ENCODE peak calls at places on chromosome 12, in nine cellular contexts. One of them, this sample, is unnamed.

GRCh38 chr12:26749781-26750180 is 83.2 kb downstream of the ITPR2 start:
- DNase-seq in endothelial cell: no peak
- DNase-seq in Calu3: no peak
- DNase-seq in pancreas: no peak
- DNase-seq in IMR-90: no peak
- DNase-seq in omental fat pad: no peak
- DNase-seq in WTC11: no peak
- DNase-seq in progenitor cell of endocrine pancreas: no peak
- DNase-seq in mesothelial cell of epicardium: no peak
- DNase-seq in this sample: no peak

GRCh38 chr12:65537978-65538377 is 259.5 kb downstream of the MSRB3 start:
- DNase-seq in pancreas: no peak
- DNase-seq in omental fat pad: no peak
- DNase-seq in mesothelial cell of epicardium: no peak
- DNase-seq in IMR-90: no peak
- DNase-seq in Calu3: no peak
- DNase-seq in WTC11: no peak
- DNase-seq in progenitor cell of endocrine pancreas: no peak
- DNase-seq in endothelial cell: no peak
- DNase-seq in this sample: no peak

GRCh38 chr12:31220061-31220460 is 105.9 kb downstream of the SINHCAF start:
- DNase-seq in progenitor cell of endocrine pancreas: no peak
- DNase-seq in endothelial cell: no peak
- DNase-seq in Calu3: no peak
- DNase-seq in IMR-90: no peak
- DNase-seq in pancreas: no peak
- DNase-seq in mesothelial cell of epicardium: no peak
- DNase-seq in omental fat pad: no peak
- DNase-seq in WTC11: no peak
- DNase-seq in this sample: no peak

GRCh38 chr12:47803196-47803875 is 16.4 kb downstream of the HDAC7 start:
- DNase-seq in Calu3: no peak
- DNase-seq in pancreas: no peak
- DNase-seq in progenitor cell of endocrine pancreas: no peak
- DNase-seq in omental fat pad: no peak
- DNase-seq in mesothelial cell of epicardium: no peak
- DNase-seq in IMR-90: no peak
- DNase-seq in endothelial cell: no peak
- DNase-seq in WTC11: no peak
- DNase-seq in this sample: no peak

GRCh38 chr12:49260831-49261363 is 4.0 kb upstream of the TUBA1C start:
- DNase-seq in omental fat pad: no peak
- DNase-seq in WTC11: no peak
- DNase-seq in endothelial cell: no peak
- DNase-seq in mesothelial cell of epicardium: no peak
- DNase-seq in pancreas: no peak
- DNase-seq in IMR-90: no peak
- DNase-seq in Calu3: no peak
- DNase-seq in progenitor cell of endocrine pancreas: no peak
- DNase-seq in this sample: no peak

GRCh38 chr12:24770334-24770733 is 178.6 kb downstream of the BCAT1 start:
- DNase-seq in WTC11: no peak
- DNase-seq in progenitor cell of endocrine pancreas: no peak
- DNase-seq in pancreas: no peak
- DNase-seq in Calu3: no peak
- DNase-seq in mesothelial cell of epicardium: no peak
- DNase-seq in endothelial cell: no peak
- DNase-seq in omental fat pad: no peak
- DNase-seq in IMR-90: peak
- DNase-seq in this sample: no peak

GRCh38 chr12:100611031-100611430 is 37.5 kb downstream of the GAS2L3 start:
- DNase-seq in WTC11: no peak
- DNase-seq in Calu3: no peak
- DNase-seq in progenitor cell of endocrine pancreas: no peak
- DNase-seq in endothelial cell: no peak
- DNase-seq in mesothelial cell of epicardium: no peak
- DNase-seq in IMR-90: peak
- DNase-seq in pancreas: no peak
- DNase-seq in omental fat pad: no peak
- DNase-seq in this sample: no peak

GRCh38 chr12:1588574-1588944 is 5.8 kb downstream of the FBXL14 start:
- DNase-seq in pancreas: no peak
- DNase-seq in IMR-90: no peak
- DNase-seq in WTC11: no peak
- DNase-seq in omental fat pad: no peak
- DNase-seq in Calu3: no peak
- DNase-seq in endothelial cell: no peak
- DNase-seq in mesothelial cell of epicardium: no peak
- DNase-seq in progenitor cell of endocrine pancreas: no peak
- DNase-seq in this sample: no peak

GRCh38 chr12:62767506-62767905 is 167.4 kb downstream of the PPM1H start:
- DNase-seq in Calu3: no peak
- DNase-seq in IMR-90: peak
- DNase-seq in pancreas: no peak
- DNase-seq in progenitor cell of endocrine pancreas: no peak
- DNase-seq in WTC11: no peak
- DNase-seq in omental fat pad: no peak
- DNase-seq in endothelial cell: no peak
- DNase-seq in mesothelial cell of epicardium: no peak
- DNase-seq in this sample: no peak

GRCh38 chr12:122838841-122839240 is 3.6 kb downstream of the HIP1R start:
- DNase-seq in progenitor cell of endocrine pancreas: no peak
- DNase-seq in omental fat pad: no peak
- DNase-seq in IMR-90: no peak
- DNase-seq in pancreas: no peak
- DNase-seq in mesothelial cell of epicardium: no peak
- DNase-seq in WTC11: no peak
- DNase-seq in endothelial cell: no peak
- DNase-seq in Calu3: no peak
- DNase-seq in this sample: no peak

GRCh38 chr12:32069071-32069470 is 37.6 kb upstream of the BICD1 start:
- DNase-seq in pancreas: no peak
- DNase-seq in WTC11: no peak
- DNase-seq in mesothelial cell of epicardium: no peak
- DNase-seq in omental fat pad: no peak
- DNase-seq in progenitor cell of endocrine pancreas: no peak
- DNase-seq in Calu3: no peak
- DNase-seq in IMR-90: no peak
- DNase-seq in endothelial cell: no peak
- DNase-seq in this sample: no peak

GRCh38 chr12:131761638-131762037 is 50.7 kb downstream of the SFSWAP start:
- DNase-seq in omental fat pad: no peak
- DNase-seq in IMR-90: no peak
- DNase-seq in pancreas: no peak
- DNase-seq in mesothelial cell of epicardium: no peak
- DNase-seq in WTC11: no peak
- DNase-seq in progenitor cell of endocrine pancreas: no peak
- DNase-seq in Calu3: no peak
- DNase-seq in endothelial cell: no peak
- DNase-seq in this sample: no peak

GRCh38 chr12:96402061-96402460 is 1.8 kb upstream of the CDK17 start:
- DNase-seq in endothelial cell: no peak
- DNase-seq in WTC11: peak
- DNase-seq in IMR-90: no peak
- DNase-seq in omental fat pad: no peak
- DNase-seq in Calu3: no peak
- DNase-seq in mesothelial cell of epicardium: no peak
- DNase-seq in pancreas: no peak
- DNase-seq in progenitor cell of endocrine pancreas: no peak
- DNase-seq in this sample: no peak

GRCh38 chr12:96399081-96399918 is 939 bp downstream of the CDK17 start:
- DNase-seq in progenitor cell of endocrine pancreas: peak
- DNase-seq in mesothelial cell of epicardium: peak
- DNase-seq in omental fat pad: peak
- DNase-seq in Calu3: peak
- DNase-seq in WTC11: peak
- DNase-seq in pancreas: peak
- DNase-seq in endothelial cell: peak
- DNase-seq in IMR-90: peak
- DNase-seq in this sample: peak

GRCh38 chr12:96400631-96401060 is 407 bp upstream of the CDK17 start:
- DNase-seq in omental fat pad: no peak
- DNase-seq in Calu3: no peak
- DNase-seq in WTC11: no peak
- DNase-seq in mesothelial cell of epicardium: no peak
- DNase-seq in pancreas: no peak
- DNase-seq in IMR-90: peak
- DNase-seq in progenitor cell of endocrine pancreas: no peak
- DNase-seq in endothelial cell: no peak
- DNase-seq in this sample: no peak

GRCh38 chr12:96399919-96400630 is at the start of gene CDK17:
- DNase-seq in progenitor cell of endocrine pancreas: peak
- DNase-seq in mesothelial cell of epicardium: peak
- DNase-seq in endothelial cell: peak
- DNase-seq in Calu3: peak
- DNase-seq in WTC11: peak
- DNase-seq in pancreas: peak
- DNase-seq in omental fat pad: peak
- DNase-seq in IMR-90: peak
- DNase-seq in this sample: peak

DNA sequence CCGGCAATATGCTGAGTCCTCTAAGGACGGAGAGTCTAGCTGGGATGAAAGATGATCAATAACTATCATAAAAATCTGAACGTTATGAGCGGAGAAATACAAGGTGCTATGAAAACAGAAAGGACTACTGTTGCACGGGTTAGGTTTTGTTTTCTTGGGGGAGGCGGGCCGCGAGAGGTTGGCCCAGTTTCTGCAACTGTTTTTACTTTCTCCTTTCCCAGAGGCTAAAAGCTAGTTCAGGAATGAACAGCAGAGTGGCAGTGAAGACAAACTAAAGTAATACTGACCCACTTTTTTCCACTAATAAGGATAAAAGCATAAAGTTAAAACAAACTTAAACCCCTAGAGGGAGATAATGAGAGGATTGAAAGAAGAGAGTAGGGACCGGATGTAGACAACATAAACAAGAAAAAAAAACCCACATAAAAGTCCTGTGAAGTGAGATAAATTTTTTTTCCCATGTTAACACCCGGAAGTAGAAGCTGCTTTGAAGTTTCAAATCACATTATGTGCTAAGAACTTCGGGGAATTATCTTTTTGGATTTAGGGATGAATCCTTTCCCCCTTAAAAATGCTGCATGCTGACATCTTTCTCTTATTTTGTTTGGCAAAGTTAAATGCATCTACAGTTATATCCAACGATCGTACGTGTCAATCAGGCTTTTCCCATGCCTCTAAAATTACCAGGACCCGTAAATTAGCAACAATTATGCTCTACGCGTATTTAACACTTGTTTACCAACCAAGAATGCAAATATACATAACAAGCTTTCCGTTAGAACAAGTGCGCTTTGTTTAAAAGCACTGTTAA is 1.0 kb upstream of the CDK17 start:
- DNase-seq in mesothelial cell of epicardium: no peak
- DNase-seq in endothelial cell: peak
- DNase-seq in progenitor cell of endocrine pancreas: no peak
- DNase-seq in omental fat pad: no peak
- DNase-seq in pancreas: no peak
- DNase-seq in IMR-90: peak
- DNase-seq in Calu3: peak
- DNase-seq in WTC11: no peak
- DNase-seq in this sample: no peak
- TF ChIP-seq CTCF in mesothelial cell of epicardium: no peak
- TF ChIP-seq CTCF in endothelial cell: no peak
- TF ChIP-seq CTCF in progenitor cell of endocrine pancreas: peak
- TF ChIP-seq CTCF in omental fat pad: no peak
- TF ChIP-seq CTCF in pancreas: peak
- TF ChIP-seq CTCF in IMR-90: peak
- TF ChIP-seq CTCF in Calu3: peak
- TF ChIP-seq CTCF in WTC11: no peak
- TF ChIP-seq CTCF in this sample: peak

GRCh38 chr12:121015825-121016766 is at the start of gene C12orf43:
- DNase-seq in progenitor cell of endocrine pancreas: peak
- DNase-seq in IMR-90: peak
- DNase-seq in endothelial cell: peak
- DNase-seq in mesothelial cell of epicardium: peak
- DNase-seq in Calu3: peak
- DNase-seq in WTC11: peak
- DNase-seq in pancreas: peak
- DNase-seq in omental fat pad: peak
- DNase-seq in this sample: peak
- TF ChIP-seq CTCF in progenitor cell of endocrine pancreas: no peak
- TF ChIP-seq CTCF in IMR-90: no peak
- TF ChIP-seq CTCF in endothelial cell: no peak
- TF ChIP-seq CTCF in mesothelial cell of epicardium: no peak
- TF ChIP-seq CTCF in Calu3: no peak
- TF ChIP-seq CTCF in WTC11: no peak
- TF ChIP-seq CTCF in pancreas: no peak
- TF ChIP-seq CTCF in omental fat pad: no peak
- TF ChIP-seq CTCF in this sample: no peak

DNA sequence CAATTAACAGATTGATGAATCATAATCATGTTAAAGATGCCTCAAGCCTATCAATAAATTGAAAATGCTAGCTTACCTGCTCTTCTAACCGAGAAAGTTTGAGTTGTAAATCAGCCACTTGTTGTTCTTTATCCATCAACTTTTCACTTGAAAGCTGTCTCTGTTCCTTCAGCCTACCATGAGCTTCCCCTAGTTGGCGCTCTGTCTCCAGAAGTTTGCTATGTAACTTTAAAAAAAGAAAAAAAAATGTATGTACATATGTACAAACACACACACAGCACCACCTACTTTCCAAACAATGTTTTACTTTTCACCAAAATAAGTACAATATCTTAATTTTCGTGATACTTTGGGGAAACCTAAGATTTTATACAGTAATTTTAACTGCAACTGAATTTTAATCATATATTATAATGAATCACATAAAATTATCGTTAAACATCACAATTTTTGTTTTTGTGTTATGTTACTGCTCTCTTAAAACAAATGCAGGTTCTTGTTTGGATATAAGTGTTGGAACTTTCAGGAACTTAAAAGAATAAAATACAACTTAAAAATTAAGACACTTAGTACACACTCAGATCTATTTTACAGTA is 101.2 kb downstream of the EEA1 start:
- DNase-seq in endothelial cell: peak
- DNase-seq in progenitor cell of endocrine pancreas: no peak
- DNase-seq in IMR-90: peak
- DNase-seq in pancreas: no peak
- DNase-seq in mesothelial cell of epicardium: no peak
- DNase-seq in Calu3: peak
- DNase-seq in WTC11: peak
- DNase-seq in omental fat pad: no peak
- DNase-seq in this sample: no peak
- TF ChIP-seq CTCF in endothelial cell: peak
- TF ChIP-seq CTCF in progenitor cell of endocrine pancreas: peak
- TF ChIP-seq CTCF in IMR-90: peak
- TF ChIP-seq CTCF in pancreas: peak
- TF ChIP-seq CTCF in mesothelial cell of epicardium: peak
- TF ChIP-seq CTCF in Calu3: peak
- TF ChIP-seq CTCF in WTC11: peak
- TF ChIP-seq CTCF in omental fat pad: no peak
- TF ChIP-seq CTCF in this sample: peak

DNA sequence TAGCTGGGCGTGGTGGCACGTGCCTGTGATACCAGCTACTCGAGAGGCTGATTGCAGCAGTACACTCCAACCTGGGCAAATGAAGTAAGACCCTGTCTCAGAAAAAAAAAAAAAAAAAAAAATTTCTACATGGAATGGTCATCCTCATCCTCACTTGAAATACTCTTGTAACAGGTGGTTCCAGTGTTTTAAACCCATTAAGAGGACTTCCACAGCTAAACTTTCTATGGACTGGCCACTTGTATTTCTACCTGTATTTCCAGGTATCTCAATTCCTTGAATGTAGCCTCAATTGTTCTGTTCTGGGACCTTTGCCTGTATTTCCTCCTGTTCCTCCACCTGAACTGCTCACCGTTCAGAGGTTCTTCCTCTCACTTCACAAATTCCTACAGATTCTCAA is 11.8 kb upstream of the PHLDA1 start:
- DNase-seq in progenitor cell of endocrine pancreas: no peak
- DNase-seq in omental fat pad: no peak
- DNase-seq in Calu3: no peak
- DNase-seq in endothelial cell: no peak
- DNase-seq in WTC11: no peak
- DNase-seq in IMR-90: no peak
- DNase-seq in pancreas: no peak
- DNase-seq in mesothelial cell of epicardium: no peak
- DNase-seq in this sample: no peak
- TF ChIP-seq CTCF in progenitor cell of endocrine pancreas: no peak
- TF ChIP-seq CTCF in omental fat pad: no peak
- TF ChIP-seq CTCF in Calu3: no peak
- TF ChIP-seq CTCF in endothelial cell: no peak
- TF ChIP-seq CTCF in WTC11: no peak
- TF ChIP-seq CTCF in IMR-90: no peak
- TF ChIP-seq CTCF in pancreas: no peak
- TF ChIP-seq CTCF in mesothelial cell of epicardium: no peak
- TF ChIP-seq CTCF in this sample: no peak

This sample was measured in osteocyte.